ENCODE peak calls at places on chromosomes 12 and 14, in nine cellular contexts. O, W, G, P, M, N, C, T and V are unnamed samples.
A peak's percentile ranks its signal among the peaks of the same experiment; 100 is the strongest.

GRCh38 chr14:100476012-100476822 is 111.0 kb downstream of the BEGAIN start:
- DNase-seq in O (no peak), W (peak; percentile 21), G (no peak), P (no peak), M (peak; percentile 96), N (no peak), C (peak; percentile 97), T (peak; percentile 66), V (peak; percentile 99)

GRCh38 chr12:44101470-44101869 is 265.6 kb downstream of the TMEM117 start:
- DNase-seq in O (no peak), W (no peak), G (no peak), P (no peak), M (no peak), N (no peak), C (no peak), T (no peak), V (no peak)

GRCh38 chr14:22980672-22981089 is 1.7 kb downstream of the AJUBA start:
- DNase-seq in O (no peak), W (peak; percentile 65), G (peak; percentile 51), P (no peak), M (no peak), N (peak; percentile 13), C (peak; percentile 78), T (no peak), V (no peak)

GRCh38 chr14:104770851-104771272 is 17.9 kb downstream of the SIVA1 start:
- DNase-seq in O (no peak), W (no peak), G (no peak), P (peak; percentile 37), M (no peak), N (no peak), C (peak; percentile 38), T (no peak), V (no peak)

GRCh38 chr14:85233756-85234545 is 296.0 kb upstream of the FLRT2 start:
- DNase-seq in O (no peak), W (peak; percentile 47), G (no peak), P (no peak), M (peak; percentile 85), N (no peak), C (peak; percentile 65), T (no peak), V (no peak)

GRCh38 chr12:25436206-25436912 is 116.7 kb downstream of the LMNTD1 start:
- DNase-seq in O (peak; percentile 77), W (peak; percentile 68), G (no peak), P (peak; percentile 29), M (peak; percentile 90), N (no peak), C (peak; percentile 84), T (no peak), V (peak; percentile 63)

GRCh38 chr12:109701064-109701463 is 12.6 kb upstream of the FAM222A start:
- DNase-seq in O (no peak), W (no peak), G (no peak), P (no peak), M (no peak), N (no peak), C (no peak), T (no peak), V (no peak)

GRCh38 chr12:69108024-69108423 is 131.3 kb upstream of the CPSF6 start:
- DNase-seq in O (no peak), W (no peak), G (no peak), P (no peak), M (peak; percentile 8), N (no peak), C (peak; percentile 14), T (no peak), V (no peak)

GRCh38 chr14:75274899-75275569 is 3.6 kb upstream of the FOS start:
- DNase-seq in O (peak; percentile 48), W (no peak), G (peak; percentile 88), P (no peak), M (peak; percentile 51), N (no peak), C (no peak), T (peak; percentile 95), V (no peak)

GRCh38 chr14:105120056-105120455 is 48.5 kb downstream of the JAG2 start:
- DNase-seq in O (no peak), W (no peak), G (no peak), P (no peak), M (no peak), N (no peak), C (no peak), T (no peak), V (no peak)

GRCh38 chr12:107584523-107584922 is 101.1 kb upstream of the PWP1 start:
- DNase-seq in O (no peak), W (no peak), G (no peak), P (no peak), M (no peak), N (no peak), C (no peak), T (no peak), V (no peak)

GRCh38 chr12:120640840-120641833 is 711 bp downstream of the CABP1 start:
- DNase-seq in O (peak; percentile 29), W (peak; percentile 40), G (peak; percentile 70), P (no peak), M (peak; percentile 40), N (peak; percentile 15), C (peak; percentile 63), T (peak; percentile 67), V (no peak)

GRCh38 chr14:93638790-93639189 is 149.5 kb downstream of the PRIMA1 start:
- DNase-seq in O (no peak), W (no peak), G (no peak), P (no peak), M (no peak), N (no peak), C (no peak), T (no peak), V (no peak)

GRCh38 chr14:93643676-93644075 is 144.6 kb downstream of the PRIMA1 start:
- DNase-seq in O (no peak), W (no peak), G (no peak), P (no peak), M (no peak), N (no peak), C (no peak), T (no peak), V (no peak)

GRCh38 chr14:93648440-93649168 is 139.7 kb downstream of the PRIMA1 start:
- DNase-seq in O (peak; percentile 10), W (no peak), G (no peak), P (peak; percentile 63), M (peak; percentile 15), N (no peak), C (peak; percentile 44), T (no peak), V (no peak)

GRCh38 chr14:93643127-93643526 is 145.2 kb downstream of the PRIMA1 start:
- DNase-seq in O (no peak), W (no peak), G (no peak), P (no peak), M (no peak), N (no peak), C (no peak), T (no peak), V (no peak)
- H3K4me3 ChIP-seq in O (no peak overlapping the region), W (no peak overlapping the region), G (no peak overlapping the region), P (no peak overlapping the region), M (no peak overlapping the region), N (no peak overlapping the region), C (no peak overlapping the region), T (no peak overlapping the region), V (no peak overlapping the region)

DNA sequence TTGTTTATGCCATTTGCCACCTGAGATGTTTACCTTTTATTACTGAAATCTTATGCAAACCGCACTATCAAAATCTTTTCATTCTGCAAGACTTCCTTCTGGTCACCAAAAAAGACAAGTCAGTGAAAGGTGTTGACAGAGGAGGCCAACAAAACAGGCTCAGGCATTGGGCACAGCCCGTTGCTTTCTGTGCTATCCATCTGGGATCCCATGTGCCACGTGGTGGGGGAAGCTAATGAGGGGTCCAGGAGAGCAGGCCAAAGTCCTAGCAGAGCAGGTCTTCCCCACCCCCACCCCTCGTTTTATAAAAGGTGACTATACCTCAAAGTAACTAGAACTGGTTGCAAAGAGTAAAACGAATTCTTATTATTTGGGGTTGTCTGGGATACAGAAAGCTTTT is 1.2 kb downstream of the ALDH1L2 start:
- DNase-seq in O (no peak), W (no peak), G (no peak), P (no peak), M (peak; percentile 12), N (no peak), C (no peak), T (no peak), V (no peak)
- H3K4me3 ChIP-seq in O (no peak overlapping the region), W (peak overlapping the region; percentile 79), G (no peak overlapping the region), P (no peak overlapping the region), M (peak overlapping the region; percentile 93), N (no peak overlapping the region), C (no peak overlapping the region), T (no peak overlapping the region), V (peak overlapping the region; percentile 86)

GRCh38 chr14:20998139-20998538 is 954 bp upstream of the SLC39A2 start:
- DNase-seq in O (no peak), W (no peak), G (no peak), P (no peak), M (no peak), N (no peak), C (no peak), T (no peak), V (no peak)
- H3K4me3 ChIP-seq in O (no peak overlapping the region), W (no peak overlapping the region), G (no peak overlapping the region), P (no peak overlapping the region), M (no peak overlapping the region), N (no peak overlapping the region), C (no peak overlapping the region), T (no peak overlapping the region), V (no peak overlapping the region)

DNA sequence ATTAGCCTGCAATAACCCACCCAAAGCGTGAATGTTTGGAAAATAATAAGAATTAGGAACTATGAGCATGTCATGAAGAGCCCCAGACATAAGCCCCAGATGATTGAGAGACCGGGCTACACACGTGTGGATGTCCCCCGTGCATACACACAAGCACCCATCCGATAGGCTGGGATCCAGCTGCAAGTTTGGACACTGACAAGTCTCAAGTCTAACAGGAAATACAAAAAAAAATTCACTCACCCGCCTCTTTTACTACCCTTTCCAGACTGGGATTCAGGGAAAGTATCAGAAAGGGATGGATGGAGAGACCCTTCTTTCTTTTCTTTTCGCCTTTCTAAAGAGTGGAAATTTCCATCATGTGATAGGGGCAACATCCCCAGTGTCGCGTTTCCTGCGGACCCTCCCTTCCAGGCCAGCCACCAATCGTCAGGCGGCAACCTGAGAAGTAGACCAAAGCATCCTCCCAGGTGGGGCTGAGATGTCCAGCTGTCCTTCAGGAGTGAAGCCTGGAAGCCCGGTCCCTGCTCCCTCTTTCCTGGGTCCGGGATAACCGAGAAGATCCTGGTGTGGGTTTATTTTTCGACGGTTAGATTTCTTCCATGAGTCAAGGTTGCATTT is 6.4 kb upstream of the SLC38A4 start:
- DNase-seq in O (no peak), W (no peak), G (no peak), P (no peak), M (no peak), N (no peak), C (no peak), T (no peak), V (no peak)
- H3K4me3 ChIP-seq in O (no peak overlapping the region), W (peak overlapping the region; percentile 47), G (no peak overlapping the region), P (no peak overlapping the region), M (no peak overlapping the region), N (no peak overlapping the region), C (no peak overlapping the region), T (no peak overlapping the region), V (no peak overlapping the region)